ENCODE peak calls at places on chromosome 2, in eight cellular contexts. Q is IMR-90, R is heart right ventricle, H is heart left ventricle, G is lower lobe of right lung, F is psoas muscle, Z is left lung, W is foreskin keratinocyte. C is an unnamed sample.

GRCh38 chr2:191724015-191724414 is 46.1 kb downstream of the NABP1 start:
- DNase-seq in Q (no peak), R (no peak), H (no peak), G (no peak), F (no peak), Z (no peak), W (no peak), C (no peak)

GRCh38 chr2:235621736-235622135 is 127.9 kb downstream of the AGAP1 start:
- DNase-seq in Q (no peak), R (no peak), H (no peak), G (no peak), F (no peak), Z (no peak), W (no peak), C (no peak)

GRCh38 chr2:157785866-157786662 is 90.1 kb downstream of the ACVR1 start:
- DNase-seq in Q (peak), R (no peak), H (no peak), G (no peak), F (no peak), Z (no peak), W (peak), C (peak)

GRCh38 chr2:16546128-16546754 is 119.4 kb downstream of the CYRIA start:
- DNase-seq in Q (peak), R (peak), H (no peak), G (no peak), F (no peak), Z (no peak), W (peak), C (peak)

GRCh38 chr2:230901006-230901405 is 24.0 kb downstream of the GPR55 start:
- DNase-seq in Q (no peak), R (no peak), H (no peak), G (no peak), F (no peak), Z (no peak), W (no peak), C (no peak)

GRCh38 chr2:95524195-95524594 is 39.6 kb upstream of the TRIM43B start:
- DNase-seq in Q (no peak), R (no peak), H (no peak), G (no peak), F (no peak), Z (no peak), W (no peak), C (no peak)

GRCh38 chr2:240688563-240688919 is 3.1 kb upstream of the AQP12A start:
- DNase-seq in Q (no peak), R (no peak), H (no peak), G (no peak), F (no peak), Z (no peak), W (no peak), C (no peak)

GRCh38 chr2:233003658-233004555 is 9.1 kb downstream of the NGEF start:
- DNase-seq in Q (no peak), R (no peak), H (no peak), G (no peak), F (no peak), Z (no peak), W (no peak), C (no peak)

GRCh38 chr2:164840930-164841718 is 499 bp downstream of the COBLL1 start:
- DNase-seq in Q (peak), R (peak), H (peak), G (peak), F (peak), Z (peak), W (peak), C (peak)

GRCh38 chr2:164840458-164840929 is 1.1 kb downstream of the COBLL1 start:
- DNase-seq in Q (no peak), R (peak), H (peak), G (peak), F (peak), Z (peak), W (peak), C (peak)

GRCh38 chr2:164837807-164838206 is 3.8 kb downstream of the COBLL1 start:
- DNase-seq in Q (no peak), R (no peak), H (no peak), G (no peak), F (no peak), Z (no peak), W (no peak), C (no peak)

GRCh38 chr2:164841719-164842623 is at the start of gene COBLL1:
- DNase-seq in Q (peak), R (peak), H (peak), G (peak), F (peak), Z (peak), W (peak), C (peak)

DNA sequence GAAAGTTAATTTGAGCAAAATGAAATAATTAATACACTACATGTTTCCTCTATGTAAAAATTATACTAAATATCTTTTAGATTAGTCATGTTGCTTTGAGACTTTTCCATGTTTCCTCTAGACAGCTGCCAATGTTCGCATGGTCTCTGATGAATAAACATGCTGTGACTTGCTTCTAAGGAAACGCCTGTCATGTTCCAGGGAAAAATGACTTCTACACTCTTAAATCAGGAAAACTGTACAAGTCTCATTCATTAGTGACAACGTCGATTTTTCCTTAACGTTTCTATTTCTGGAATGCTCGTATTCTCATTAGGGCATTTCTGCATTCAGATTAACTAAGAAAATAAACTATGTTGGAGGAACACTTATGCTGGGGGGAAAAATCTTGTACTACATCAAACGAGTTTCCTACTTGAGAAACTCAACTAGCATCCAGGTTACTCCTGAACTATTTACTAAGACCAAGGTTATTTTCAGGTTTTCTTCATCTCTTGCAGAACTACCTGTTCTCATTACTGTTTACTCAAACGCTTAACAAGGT is 1.6 kb downstream of the COBLL1 start:
- DNase-seq in Q (peak), R (peak), H (no peak), G (no peak), F (no peak), Z (no peak), W (peak), C (peak)
- H3K27ac ChIP-seq in Q (no peak), R (peak), H (peak), G (peak), F (peak), Z (peak), W (peak), C (peak)

GRCh38 chr2:142179686-142180085 is 48.9 kb upstream of the LRP1B start:
- DNase-seq in Q (no peak), R (no peak), H (no peak), G (no peak), F (no peak), Z (no peak), W (no peak), C (no peak)

GRCh38 chr2:142176941-142177340 is 46.1 kb upstream of the LRP1B start:
- DNase-seq in Q (no peak), R (no peak), H (no peak), G (no peak), F (no peak), Z (no peak), W (no peak), C (no peak)

GRCh38 chr2:142178604-142179003 is 47.8 kb upstream of the LRP1B start:
- DNase-seq in Q (no peak), R (no peak), H (no peak), G (no peak), F (no peak), Z (no peak), W (no peak), C (no peak)

GRCh38 chr2:142175917-142176316 is 45.1 kb upstream of the LRP1B start:
- DNase-seq in Q (no peak), R (no peak), H (no peak), G (no peak), F (no peak), Z (no peak), W (no peak), C (no peak)

GRCh38 chr2:142180820-142181533 is 50.2 kb upstream of the LRP1B start:
- DNase-seq in Q (peak), R (no peak), H (no peak), G (no peak), F (peak), Z (no peak), W (no peak), C (no peak)
- TF ChIP-seq CTCF in Q (peak), R (peak), H (no peak), G (no peak), F (no peak), Z (no peak), W (peak), C (no peak)

GRCh38 chr2:177243476-177243875 is 21.1 kb downstream of the NFE2L2 start:
- DNase-seq in Q (no peak), R (no peak), H (no peak), G (no peak), F (no peak), Z (no peak), W (no peak), C (no peak)

GRCh38 chr2:177246000-177246399 is 18.5 kb downstream of the NFE2L2 start:
- DNase-seq in Q (no peak), R (no peak), H (no peak), G (no peak), F (no peak), Z (no peak), W (no peak), C (no peak)

GRCh38 chr2:177243073-177243472 is 21.5 kb downstream of the NFE2L2 start:
- DNase-seq in Q (no peak), R (no peak), H (no peak), G (no peak), F (no peak), Z (no peak), W (no peak), C (no peak)

GRCh38 chr2:177245010-177245422 is 19.5 kb downstream of the NFE2L2 start:
- DNase-seq in Q (peak), R (no peak), H (no peak), G (no peak), F (no peak), Z (no peak), W (no peak), C (no peak)

GRCh38 chr2:177244244-177244771 is 20.2 kb downstream of the NFE2L2 start:
- DNase-seq in Q (no peak), R (no peak), H (no peak), G (no peak), F (no peak), Z (no peak), W (no peak), C (no peak)
- H3K27ac ChIP-seq in Q (peak), R (peak), H (peak), G (peak), F (peak), Z (peak), W (no peak), C (peak)

GRCh38 chr2:75560022-75560767 is 544 bp downstream of the EVA1A start:
- DNase-seq in Q (peak), R (no peak), H (no peak), G (peak), F (no peak), Z (no peak), W (peak), C (peak)
- TF ChIP-seq CTCF in Q (peak), R (peak), H (no peak), G (peak), F (no peak), Z (no peak), W (peak), C (no peak)

DNA sequence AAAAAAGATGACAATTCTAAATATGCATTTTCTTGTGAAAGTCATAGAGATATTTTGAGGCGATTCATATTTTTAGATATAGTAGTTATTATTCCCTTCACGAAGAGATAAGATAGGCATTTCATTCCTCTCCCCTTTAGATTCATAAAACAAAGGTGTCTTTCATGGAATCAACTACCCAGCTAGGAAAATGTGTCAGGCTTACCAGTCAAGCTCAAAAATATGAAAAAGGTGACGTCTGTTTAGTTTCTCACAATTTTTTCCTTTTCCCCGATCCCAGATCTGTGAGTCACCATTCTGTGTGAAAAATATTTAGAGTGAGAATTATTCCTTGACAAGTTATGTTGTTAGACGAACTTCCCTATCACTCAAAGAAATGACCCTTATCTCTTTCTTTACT is 95.4 kb upstream of the FN1 start:
- DNase-seq in Q (peak), R (no peak), H (no peak), G (no peak), F (no peak), Z (no peak), W (peak), C (peak)
- H3K27ac ChIP-seq in Q (peak), R (peak), H (peak), G (no peak), F (no peak), Z (no peak), W (peak), C (no peak)

DNA sequence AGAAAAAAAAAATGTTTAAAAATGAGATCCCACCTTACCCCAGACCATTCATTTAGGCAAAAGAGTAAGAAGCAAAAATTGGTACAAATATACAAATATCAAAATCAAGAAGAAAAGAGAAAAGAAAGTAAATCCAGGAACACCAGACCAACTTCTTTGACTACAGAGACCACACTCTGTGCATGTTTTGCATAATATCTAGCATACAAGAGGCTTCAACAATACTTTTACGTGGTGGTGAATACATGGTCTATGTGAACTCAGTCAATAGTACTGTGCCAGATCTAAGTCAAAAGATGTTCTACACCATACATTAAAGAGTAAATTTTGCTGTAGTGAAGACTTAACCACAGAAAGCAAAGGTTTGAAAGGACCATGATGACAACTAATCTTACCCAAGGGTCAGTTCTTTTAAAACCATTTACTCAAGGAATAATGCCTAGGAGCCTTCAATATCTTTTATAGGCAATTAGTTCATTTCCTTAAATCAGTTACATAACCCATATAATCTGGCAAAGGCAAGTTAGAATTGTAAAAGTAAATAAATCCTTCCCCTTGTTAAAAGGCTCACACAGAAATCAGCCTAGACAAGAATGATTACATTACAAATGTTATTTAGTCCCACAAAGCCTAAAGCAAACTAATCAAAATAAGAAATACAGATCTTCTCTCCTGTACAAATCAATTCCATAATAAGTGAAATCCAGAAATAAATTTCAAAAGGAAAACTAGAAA is 115.2 kb downstream of the EXOC6B start:
- DNase-seq in Q (no peak), R (no peak), H (no peak), G (no peak), F (no peak), Z (no peak), W (no peak), C (no peak)
- TF ChIP-seq CTCF in Q (no peak), R (no peak), H (no peak), G (no peak), F (no peak), Z (no peak), W (no peak), C (no peak)

DNA sequence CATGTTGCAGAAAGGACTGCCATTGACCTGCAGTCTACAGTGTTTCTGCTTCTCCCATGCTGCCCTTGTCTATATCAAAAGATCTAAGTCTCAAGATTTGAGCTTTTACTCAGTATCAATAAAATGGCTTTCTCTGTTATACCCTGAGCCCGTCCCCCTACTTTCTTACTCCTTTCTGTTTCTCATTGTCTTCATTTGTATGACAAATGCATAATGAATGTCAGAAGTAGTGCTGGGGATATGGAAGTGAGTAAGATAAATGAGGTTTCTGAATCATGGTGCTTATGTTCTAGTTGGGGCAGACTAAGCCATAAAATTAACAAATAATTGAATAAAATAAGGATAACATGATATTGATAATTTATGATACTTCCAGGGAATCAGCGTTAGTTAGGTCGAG is 128.6 kb downstream of the PARD3B start:
- DNase-seq in Q (peak), R (no peak), H (no peak), G (no peak), F (no peak), Z (no peak), W (peak), C (peak)
- H3K27ac ChIP-seq in Q (no peak), R (no peak), H (no peak), G (no peak), F (no peak), Z (no peak), W (no peak), C (no peak)

GRCh38 chr2:148967484-148967883 is 71.0 kb upstream of the LYPD6B start:
- DNase-seq in Q (peak), R (no peak), H (no peak), G (no peak), F (no peak), Z (no peak), W (no peak), C (no peak)
- TF ChIP-seq CTCF in Q (peak), R (peak), H (no peak), G (no peak), F (no peak), Z (no peak), W (peak), C (no peak)

GRCh38 chr2:6926071-6926732 is 9.0 kb downstream of the RNF144A start:
- DNase-seq in Q (no peak), R (no peak), H (no peak), G (no peak), F (no peak), Z (no peak), W (no peak), C (no peak)

GRCh38 chr2:6928452-6928851 is 11.2 kb downstream of the RNF144A start:
- DNase-seq in Q (no peak), R (no peak), H (no peak), G (no peak), F (no peak), Z (no peak), W (no peak), C (no peak)

GRCh38 chr2:6927753-6928152 is 10.5 kb downstream of the RNF144A start:
- DNase-seq in Q (no peak), R (no peak), H (no peak), G (no peak), F (no peak), Z (no peak), W (no peak), C (no peak)

GRCh38 chr2:6929196-6929874 is 12.1 kb downstream of the RNF144A start:
- DNase-seq in Q (no peak), R (no peak), H (no peak), G (no peak), F (no peak), Z (no peak), W (no peak), C (no peak)

DNA sequence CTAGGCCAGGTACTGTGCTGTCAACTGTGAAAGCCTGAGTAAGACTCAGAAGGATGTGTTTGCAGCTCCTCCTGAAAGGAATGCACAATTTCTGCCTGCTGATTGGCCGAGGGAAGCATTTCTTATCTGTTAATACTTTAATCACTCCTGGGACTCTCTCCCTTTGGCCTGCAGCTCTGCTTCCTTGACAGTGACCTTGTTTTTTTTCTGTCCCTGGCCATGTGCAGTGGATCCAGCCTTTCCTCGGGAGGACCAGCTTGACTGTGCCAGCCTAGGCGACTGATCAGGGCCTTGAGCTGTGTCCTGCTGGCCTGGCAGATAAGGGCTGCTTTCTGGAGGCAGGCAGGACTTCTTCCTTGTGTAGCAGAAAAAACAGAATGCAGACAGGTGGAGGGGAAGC is 10.0 kb downstream of the RNF144A start:
- DNase-seq in Q (no peak), R (no peak), H (peak), G (no peak), F (no peak), Z (no peak), W (no peak), C (no peak)
- H3K27ac ChIP-seq in Q (no peak), R (no peak), H (peak), G (no peak), F (peak), Z (peak), W (no peak), C (no peak)